ENCODE peak calls at places on chromosomes 7 and 10, in five cellular contexts. W is H1, M is SK-N-SH, R is HCT116, Q is GM12878. C is an unnamed sample.

GRCh38 chr7:148883233-148884048 is 650 bp downstream of the EZH2 start:
- DNase-seq in W (peak; percentile 71), M (peak; percentile 86), R (no peak), Q (no peak), C (no peak)

GRCh38 chr7:135501402-135501801 is 8.5 kb downstream of the CNOT4 start:
- DNase-seq in W (no peak), M (no peak), R (no peak), Q (no peak), C (no peak)

GRCh38 chr10:103657061-103657591 is 163.6 kb downstream of the NEURL1 start:
- DNase-seq in W (no peak), M (no peak), R (no peak), Q (no peak), C (no peak)

GRCh38 chr7:137656227-137656849 is 190.4 kb downstream of the DGKI start:
- DNase-seq in W (peak; percentile 89), M (peak; percentile 74), R (peak; percentile 49), Q (peak; percentile 20), C (peak; percentile 32)

GRCh38 chr7:30274641-30275040 is 9.8 kb upstream of the ZNRF2 start:
- DNase-seq in W (no peak), M (no peak), R (no peak), Q (no peak), C (no peak)

GRCh38 chr10:17808971-17809841 is at the start of gene MRC1:
- DNase-seq in W (no peak), M (no peak), R (no peak), Q (no peak), C (no peak)

GRCh38 chr7:38229386-38229785 is 44.0 kb downstream of the TARP start:
- DNase-seq in W (no peak), M (no peak), R (no peak), Q (no peak), C (no peak)

GRCh38 chr7:27165089-27165654 is at the start of gene HOXA9:
- DNase-seq in W (no peak), M (no peak), R (peak; percentile 94), Q (no peak), C (no peak)

GRCh38 chr7:16203065-16203464 is 218.3 kb downstream of the CRPPA start:
- DNase-seq in W (no peak), M (no peak), R (no peak), Q (no peak), C (no peak)

GRCh38 chr7:135761751-135762488 is 13.3 kb upstream of the FAM180A start:
- DNase-seq in W (no peak), M (no peak), R (no peak), Q (no peak), C (no peak)

GRCh38 chr7:106217089-106217542 is 67.7 kb downstream of the NAMPT start:
- DNase-seq in W (no peak), M (no peak), R (peak; percentile 21), Q (no peak), C (no peak)
- TF ChIP-seq POLR2AphosphoS5 in W (no peak), M (no peak), R (no peak), Q (no peak), C (no peak)

DNA sequence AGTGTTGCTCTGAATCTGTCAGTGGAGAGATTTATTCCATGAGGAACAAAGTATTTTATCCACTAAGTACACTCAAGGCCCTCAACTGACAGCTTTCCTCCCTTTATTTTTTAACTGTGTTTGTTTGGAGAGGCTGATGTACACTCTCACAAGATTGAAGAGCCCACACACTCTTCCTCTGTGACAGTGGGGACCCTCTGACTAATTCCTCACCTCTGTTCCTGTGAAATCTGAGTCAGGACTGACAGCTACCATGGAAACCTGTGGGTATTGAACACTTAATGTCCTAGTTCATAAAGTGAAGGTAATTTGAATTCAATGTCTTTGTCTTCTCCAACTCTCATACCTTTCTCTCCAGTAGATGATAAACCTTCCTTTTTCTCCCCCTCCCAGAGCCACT is 189.8 kb upstream of the PITRM1 start:
- DNase-seq in W (no peak), M (no peak), R (no peak), Q (no peak), C (no peak)
- H3K9ac ChIP-seq in W (no peak overlapping the region), M (no peak overlapping the region), R (no peak overlapping the region), Q (no peak overlapping the region), C (no peak overlapping the region)

GRCh38 chr10:101065479-101066145 is 3.8 kb downstream of the KAZALD1 start:
- DNase-seq in W (no peak), M (no peak), R (no peak), Q (no peak), C (no peak)
- H3K4me3 ChIP-seq in W (no peak overlapping the region), M (no peak overlapping the region), R (peak overlapping the region; percentile 71), Q (peak overlapping the region; percentile 87), C (no peak overlapping the region)

GRCh38 chr7:130887182-130888016 is 153.4 kb upstream of the KLF14 start:
- DNase-seq in W (peak; percentile 14), M (no peak), R (peak; percentile 80), Q (no peak), C (no peak)

GRCh38 chr7:130888017-130888371 is 154.0 kb upstream of the KLF14 start:
- DNase-seq in W (no peak), M (no peak), R (no peak), Q (no peak), C (no peak)

GRCh38 chr7:130891254-130892094 is 157.5 kb upstream of the KLF14 start:
- DNase-seq in W (no peak), M (no peak), R (peak; percentile 88), Q (no peak), C (no peak)

GRCh38 chr7:130888468-130888867 is 154.5 kb upstream of the KLF14 start:
- DNase-seq in W (no peak), M (no peak), R (no peak), Q (no peak), C (no peak)

GRCh38 chr7:130890176-130891020 is 156.4 kb upstream of the KLF14 start:
- DNase-seq in W (no peak), M (no peak), R (no peak), Q (no peak), C (no peak)
- TF ChIP-seq POLR2AphosphoS5 in W (no peak), M (no peak), R (peak; percentile 71), Q (no peak), C (no peak)

DNA sequence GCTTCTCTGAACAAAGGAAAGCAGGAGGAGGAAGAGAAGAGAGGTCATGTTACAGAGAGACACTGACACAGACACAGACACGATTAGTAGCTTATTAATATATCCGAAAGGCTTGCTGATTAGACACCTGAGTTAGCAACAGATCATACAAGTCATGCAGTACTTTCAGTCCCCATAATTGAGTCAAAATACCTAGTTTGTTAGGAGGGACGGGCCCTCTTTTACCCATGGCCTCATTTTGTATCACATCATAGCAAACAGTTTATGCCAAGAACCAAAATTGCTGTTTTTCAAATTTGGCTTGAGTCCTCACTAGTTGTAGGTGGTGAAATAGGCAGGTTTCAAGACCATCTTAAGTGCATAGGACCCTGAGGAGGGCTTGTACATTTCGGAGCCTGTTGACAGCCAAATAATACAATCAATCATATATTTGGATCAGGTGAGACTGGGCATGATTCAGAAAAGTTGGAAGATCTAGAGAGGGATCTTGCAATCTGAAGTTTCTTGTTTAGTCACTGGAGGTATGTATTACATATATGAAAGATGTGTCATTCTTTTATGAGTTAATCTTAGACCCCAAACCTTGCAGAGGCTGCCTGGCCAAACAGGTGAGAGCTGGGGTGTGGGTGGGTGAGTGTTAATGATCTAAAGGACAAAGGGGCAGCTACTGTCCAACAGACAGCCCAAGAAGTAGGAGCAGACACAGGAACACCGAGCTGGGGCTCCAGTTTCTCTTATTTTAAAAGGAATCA is 65.4 kb downstream of the PRPF18 start:
- DNase-seq in W (no peak), M (no peak), R (no peak), Q (no peak), C (no peak)
- H3K9ac ChIP-seq in W (no peak overlapping the region), M (no peak overlapping the region), R (no peak overlapping the region), Q (no peak overlapping the region), C (no peak overlapping the region)

GRCh38 chr7:150434240-150434639 is 16.2 kb upstream of the GIMAP8 start:
- DNase-seq in W (no peak), M (no peak), R (no peak), Q (no peak), C (no peak)
- H3K4me3 ChIP-seq in W (no peak overlapping the region), M (no peak overlapping the region), R (no peak overlapping the region), Q (peak overlapping the region; percentile 74), C (no peak overlapping the region)

DNA sequence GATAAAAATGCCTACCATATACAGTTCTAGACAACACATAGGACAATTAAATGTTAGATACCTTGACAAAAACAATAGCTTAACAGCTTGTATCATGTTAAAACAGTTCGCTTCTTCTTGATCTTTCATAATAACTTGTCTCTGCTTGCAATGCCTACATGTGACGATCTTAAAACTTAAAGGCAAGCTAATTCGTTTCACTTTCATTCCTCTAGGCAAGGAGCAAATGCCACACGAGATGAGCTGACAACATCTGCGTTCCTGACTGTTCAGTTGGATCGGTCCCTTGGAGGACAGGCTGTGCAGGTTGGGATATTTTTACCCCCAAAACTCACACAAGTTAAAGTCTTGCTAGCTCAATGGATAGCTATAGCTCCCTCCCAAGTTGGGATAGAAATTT is 51.6 kb upstream of the ARL4A start:
- DNase-seq in W (no peak), M (no peak), R (no peak), Q (peak; percentile 32), C (no peak)
- TF ChIP-seq POLR2AphosphoS5 in W (no peak), M (no peak), R (no peak), Q (no peak), C (no peak)

GRCh38 chr7:150754950-150755349 is 17.7 kb downstream of the GIMAP5 start:
- DNase-seq in W (no peak), M (no peak), R (no peak), Q (no peak), C (no peak)
- H3K9ac ChIP-seq in W (no peak overlapping the region), M (no peak overlapping the region), R (no peak overlapping the region), Q (no peak overlapping the region), C (no peak overlapping the region)

DNA sequence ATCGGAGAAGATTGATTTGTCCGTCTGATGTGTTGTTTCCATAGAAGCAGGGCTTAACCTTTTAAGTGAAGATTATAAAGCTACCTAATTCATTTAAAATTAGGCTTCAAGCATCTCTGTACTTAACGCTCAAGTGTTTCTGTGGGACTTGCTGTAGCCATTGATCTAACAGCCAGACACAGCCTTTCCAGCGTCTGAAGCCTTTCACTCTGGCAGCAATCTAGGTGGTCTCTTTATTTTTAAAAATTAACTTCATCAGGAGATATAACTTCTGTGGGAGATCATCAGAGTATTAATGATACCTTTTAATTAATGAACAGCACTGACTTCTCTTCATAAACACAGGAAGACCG is 88.1 kb downstream of the BEND7 start:
- DNase-seq in W (peak; percentile 17), M (no peak), R (no peak), Q (no peak), C (no peak)
- H3K4me3 ChIP-seq in W (no peak overlapping the region), M (peak overlapping the region; percentile 61), R (peak overlapping the region; percentile 53), Q (no peak overlapping the region), C (peak overlapping the region; percentile 68)

GRCh38 chr7:73557397-73558257 is at the start of gene BCL7B:
- DNase-seq in W (peak; percentile 87), M (peak; percentile 100), R (peak; percentile 32), Q (no peak), C (no peak)

GRCh38 chr7:73555411-73555982 is 2.0 kb downstream of the BCL7B start:
- DNase-seq in W (no peak), M (no peak), R (no peak), Q (no peak), C (no peak)

GRCh38 chr7:73560035-73560835 is 2.7 kb upstream of the BCL7B start:
- DNase-seq in W (no peak), M (peak; percentile 24), R (no peak), Q (no peak), C (no peak)

GRCh38 chr7:73556208-73557107 is 1.0 kb downstream of the BCL7B start:
- DNase-seq in W (no peak), M (no peak), R (no peak), Q (no peak), C (no peak)

GRCh38 chr7:73557108-73557396 is 438 bp downstream of the BCL7B start:
- DNase-seq in W (peak; percentile 95), M (peak; percentile 100), R (peak; percentile 75), Q (peak; percentile 47), C (no peak)
- TF ChIP-seq POLR2AphosphoS5 in W (no peak), M (no peak), R (peak; percentile 70), Q (no peak), C (no peak)

C was measured in SK-N-MC.